ENCODE peak calls at places on chromosome 2, in nine cellular contexts. I, U, Q, F, Z, A, M, R and T are unnamed samples.
A peak's percentile ranks its signal among the peaks of the same experiment; 100 is the strongest.

GRCh38 chr2:133458280-133458679 is 110.0 kb downstream of the NCKAP5 start:
- DNase-seq in U (no peak), R (no peak), I (peak; percentile 15), F (no peak), Q (no peak), Z (peak; percentile 15), M (no peak), A (no peak), T (no peak)

GRCh38 chr2:125696573-125696972 is 959.4 kb upstream of the GYPC start:
- DNase-seq in R (no peak), M (no peak), Q (no peak), I (no peak), Z (no peak), U (no peak), A (peak; percentile 43), F (no peak), T (peak; percentile 14)

GRCh38 chr2:119637371-119637770 is 41.6 kb upstream of the TMEM177 start:
- DNase-seq in Q (no peak), A (no peak), R (no peak), M (no peak), Z (no peak), F (no peak), I (no peak), U (no peak), T (no peak)

GRCh38 chr2:235194351-235194750 is 242.5 kb downstream of the SH3BP4 start:
- DNase-seq in F (no peak), Z (no peak), U (no peak), Q (no peak), M (no peak), A (no peak), I (no peak), R (no peak), T (no peak)

GRCh38 chr2:35787302-35788031 is 568.1 kb upstream of the CRIM1 start:
- DNase-seq in F (no peak), I (no peak), U (no peak), A (no peak), Z (no peak), Q (no peak), R (no peak), M (peak; percentile 18), T (no peak)

GRCh38 chr2:25380586-25381360 is 39.0 kb upstream of the DNMT3A start:
- DNase-seq in A (no peak), F (no peak), I (no peak), M (no peak), Q (no peak), U (no peak), Z (no peak), R (no peak), T (no peak)

GRCh38 chr2:117557626-117558025 is 256.9 kb upstream of the DDX18 start:
- DNase-seq in I (no peak), M (no peak), U (no peak), Q (no peak), R (no peak), A (no peak), F (no peak), Z (no peak), T (no peak)

GRCh38 chr2:37561615-37562569 is 109.5 kb downstream of the CDC42EP3 start:
- DNase-seq in M (peak; percentile 24), A (no peak), I (peak; percentile 97), Z (no peak), Q (peak; percentile 62), R (no peak), F (no peak), U (no peak), T (no peak)

GRCh38 chr2:128585706-128586105 is 267.0 kb upstream of the HS6ST1 start:
- DNase-seq in A (no peak), F (no peak), R (no peak), Z (no peak), Q (no peak), M (no peak), I (peak; percentile 60), U (no peak), T (no peak)

GRCh38 chr2:240837621-240838020 is 17.6 kb upstream of the KIF1A start:
- DNase-seq in Q (no peak), F (no peak), I (no peak), M (no peak), Z (no peak), U (no peak), A (no peak), R (no peak), T (no peak)

GRCh38 chr2:113894156-113894743 is 4.4 kb downstream of the ACTR3 start:
- DNase-seq in F (no peak), Q (peak; percentile 29), R (no peak), I (peak; percentile 93), U (no peak), M (peak; percentile 15), Z (no peak), A (no peak), T (peak; percentile 52)